ENCODE peak calls at places on chromosomes 2 and 18, in ten cellular contexts. N is stromal cell of bone marrow; C is GM13977; K is T-helper 2 cell; L is mammary epithelial cell; G is psoas muscle; Z is stimulated activated CD4-positive, alpha-beta T cell treated with anti-CD3 and anti-CD28 coated beads, Interleukin-1b, Interleukin-23, amount 100 ng/mL, for 4 hours; U is NCI-H510A; P is left ventricle myocardium inferior; Y is IMR-90. V is an unnamed sample.

GRCh38 chr2:161134547-161135518 is 25.4 kb upstream of the TANK start:
- DNase-seq in N (no peak), C (no peak), K (no peak), L (no peak), G (no peak), Z (no peak), U (no peak), P (peak; percentile 24), Y (no peak), V (no peak)

GRCh38 chr18:9736942-9737813 is 29.1 kb downstream of the RAB31 start:
- DNase-seq in N (no peak), C (no peak), K (no peak), L (peak; percentile 69), G (no peak), Z (no peak), U (no peak), P (no peak), Y (peak; percentile 71), V (no peak)

GRCh38 chr2:113390133-113390849 is 47.2 kb upstream of the ZNG1B start:
- DNase-seq in N (peak; percentile 43), C (peak; percentile 74), K (peak; percentile 69), L (peak; percentile 51), G (peak; percentile 29), Z (peak; percentile 33), U (no peak), P (no peak), Y (peak; percentile 79), V (peak; percentile 54)

GRCh38 chr2:197575987-197576386 is 60.1 kb downstream of the MOB4 start:
- DNase-seq in N (peak; percentile 39), C (no peak), K (no peak), L (peak; percentile 42), G (peak; percentile 68), Z (no peak), U (no peak), P (no peak), Y (peak; percentile 24), V (no peak)

GRCh38 chr2:158600155-158600802 is 143.5 kb downstream of the PKP4 start:
- DNase-seq in N (peak; percentile 90), C (no peak), K (no peak), L (peak; percentile 92), G (peak; percentile 41), Z (no peak), U (no peak), P (peak; percentile 33), Y (peak; percentile 95), V (peak; percentile 95)

GRCh38 chr2:16214861-16215260 is 274.5 kb downstream of the MYCN start:
- DNase-seq in N (no peak), C (no peak), K (no peak), L (no peak), G (no peak), Z (no peak), U (no peak), P (no peak), Y (no peak), V (no peak)

GRCh38 chr2:3348771-3349170 is 28.8 kb downstream of the EIPR1 start:
- DNase-seq in N (no peak), C (no peak), K (no peak), L (no peak), G (no peak), Z (no peak), U (no peak), P (no peak), Y (no peak), V (no peak)

GRCh38 chr2:50752228-50752627 is 279.7 kb downstream of the NRXN1 start:
- DNase-seq in N (peak; percentile 4), C (no peak), K (no peak), L (no peak), G (no peak), Z (no peak), U (no peak), P (no peak), Y (peak; percentile 52), V (no peak)

GRCh38 chr2:231985823-231986261 is 24.3 kb downstream of the DIS3L2 start:
- DNase-seq in N (no peak), C (no peak), K (no peak), L (peak; percentile 80), G (no peak), Z (no peak), U (no peak), P (no peak), Y (no peak), V (no peak)

GRCh38 chr2:102187191-102188150 is 648 bp downstream of the IL1RL2 start:
- DNase-seq in N (peak; percentile 13), C (peak; percentile 23), K (peak; percentile 4), L (peak; percentile 30), G (peak; percentile 70), Z (peak; percentile 53), U (no peak), P (peak; percentile 57), Y (peak; percentile 10), V (no peak)

GRCh38 chr2:24333019-24333540 is 27.3 kb downstream of the ITSN2 start:
- DNase-seq in N (no peak), C (no peak), K (no peak), L (no peak), G (no peak), Z (no peak), U (no peak), P (no peak), Y (no peak), V (no peak)

GRCh38 chr2:121075006-121075545 is 209.9 kb downstream of the TFCP2L1 start:
- DNase-seq in N (peak; percentile 83), C (no peak), K (no peak), L (peak; percentile 99), G (peak; percentile 45), Z (no peak), U (peak; percentile 84), P (no peak), Y (peak; percentile 93), V (peak; percentile 40)

GRCh38 chr2:162579169-162579568 is 235.2 kb downstream of the GCA start:
- DNase-seq in N (no peak), C (no peak), K (no peak), L (no peak), G (no peak), Z (no peak), U (no peak), P (no peak), Y (no peak), V (no peak)

GRCh38 chr2:140275427-140275826 is 1495.2 kb upstream of the NXPH2 start:
- DNase-seq in N (no peak), C (no peak), K (no peak), L (peak; percentile 1), G (no peak), Z (no peak), U (peak; percentile 31), P (no peak), Y (no peak), V (no peak)

GRCh38 chr2:240249423-240250149 is 109.1 kb upstream of the OTOS start:
- DNase-seq in N (no peak), C (no peak), K (no peak), L (no peak), G (no peak), Z (no peak), U (no peak), P (no peak), Y (no peak), V (no peak)

GRCh38 chr2:88832256-88832991 is 141.0 kb downstream of the RPIA start:
- DNase-seq in N (no peak), C (no peak), K (no peak), L (no peak), G (no peak), Z (no peak), U (no peak), P (no peak), Y (no peak), V (no peak)

GRCh38 chr18:50154420-50154819 is 40.5 kb downstream of the MYO5B start:
- DNase-seq in N (no peak), C (no peak), K (no peak), L (no peak), G (no peak), Z (no peak), U (no peak), P (no peak), Y (no peak), V (no peak)

GRCh38 chr2:39523308-39524044 is 86.4 kb upstream of the MAP4K3 start:
- DNase-seq in N (peak; percentile 69), C (no peak), K (no peak), L (peak; percentile 83), G (no peak), Z (no peak), U (no peak), P (no peak), Y (peak; percentile 93), V (no peak)

GRCh38 chr2:151851761-151852160 is 23.5 kb upstream of the ARL5A start:
- DNase-seq in N (no peak), C (no peak), K (no peak), L (no peak), G (no peak), Z (no peak), U (no peak), P (no peak), Y (no peak), V (no peak)

GRCh38 chr18:74654637-74655036 is 57.0 kb downstream of the ZNF407 start:
- DNase-seq in N (peak; percentile 19), C (no peak), K (no peak), L (no peak), G (no peak), Z (no peak), U (peak; percentile 7), P (no peak), Y (peak; percentile 66), V (no peak)

GRCh38 chr2:240247241-240247867 is 106.9 kb upstream of the OTOS start:
- DNase-seq in N (no peak), C (no peak), K (no peak), L (no peak), G (no peak), Z (no peak), U (no peak), P (no peak), Y (no peak), V (no peak)

GRCh38 chr2:68715353-68716041 is 19.1 kb upstream of the ARHGAP25 start:
- DNase-seq in N (peak; percentile 12), C (no peak), K (peak; percentile 36), L (peak; percentile 62), G (peak; percentile 30), Z (no peak), U (no peak), P (no peak), Y (peak; percentile 38), V (peak; percentile 22)

GRCh38 chr2:10260130-10260529 is 42.6 kb upstream of the HPCAL1 start:
- DNase-seq in N (no peak), C (no peak), K (no peak), L (no peak), G (no peak), Z (no peak), U (no peak), P (peak; percentile 2), Y (no peak), V (no peak)

GRCh38 chr2:65103013-65103720 is 26.7 kb downstream of the RAB1A start:
- DNase-seq in N (no peak), C (no peak), K (no peak), L (no peak), G (no peak), Z (no peak), U (no peak), P (no peak), Y (no peak), V (no peak)

GRCh38 chr2:210620456-210620855 is 64.1 kb downstream of the CPS1 start:
- DNase-seq in N (no peak), C (no peak), K (no peak), L (no peak), G (no peak), Z (no peak), U (no peak), P (no peak), Y (no peak), V (no peak)

GRCh38 chr2:96762529-96763253 is 2.0 kb downstream of the CNNM4 start:
- DNase-seq in N (no peak), C (peak; percentile 50), K (no peak), L (no peak), G (no peak), Z (no peak), U (no peak), P (no peak), Y (no peak), V (no peak)

GRCh38 chr2:149038442-149039212 is at the start of gene LYPD6B:
- DNase-seq in N (no peak), C (peak; percentile 65), K (no peak), L (peak; percentile 16), G (no peak), Z (no peak), U (peak; percentile 67), P (no peak), Y (no peak), V (no peak)

GRCh38 chr2:111622859-111623258 is 261.1 kb downstream of the ANAPC1 start:
- DNase-seq in N (no peak), C (no peak), K (no peak), L (peak; percentile 20), G (peak; percentile 50), Z (no peak), U (no peak), P (no peak), Y (no peak), V (no peak)